ENCODE peak calls at places on chromosome 12, in four cellular contexts. U, P, G and W are unnamed samples. For H3K4me1, the result is how much of the 10 kb centered on the place peaks cover.

GRCh38 chr12:15830538-15830937 is 41.4 kb upstream of the EPS8 start:
- DNase-seq in U (no peak), P (no peak), G (no peak), W (no peak)

GRCh38 chr12:19031032-19031431 is 98.5 kb upstream of the PLEKHA5 start:
- DNase-seq in U (no peak), P (peak), G (no peak), W (peak)

GRCh38 chr12:118439068-118439467 is 62.7 kb downstream of the SUDS3 start:
- DNase-seq in U (no peak), P (no peak), G (no peak), W (no peak)

GRCh38 chr12:3262466-3262865 is 185.3 kb downstream of the TSPAN9 start:
- DNase-seq in U (no peak), P (no peak), G (no peak), W (no peak)

GRCh38 chr12:76680940-76681339 is 83.0 kb upstream of the ZDHHC17 start:
- DNase-seq in U (no peak), P (no peak), G (no peak), W (peak)

GRCh38 chr12:55728185-55728931 is 451 bp downstream of the CD63 start:
- DNase-seq in U (no peak), P (peak), G (no peak), W (peak)

GRCh38 chr12:48815281-48816110 is 2.8 kb upstream of the CACNB3 start:
- DNase-seq in U (peak), P (peak), G (no peak), W (peak)

GRCh38 chr12:3680919-3681594 is 71.9 kb downstream of the CRACR2A start:
- DNase-seq in U (no peak), P (no peak), G (no peak), W (no peak)

GRCh38 chr12:53214221-53214620 is 7.2 kb upstream of the ITGB7 start:
- DNase-seq in U (no peak), P (no peak), G (no peak), W (no peak)

GRCh38 chr12:28708918-28709371 is 440.1 kb upstream of the FAR2 start:
- DNase-seq in U (no peak), P (no peak), G (no peak), W (peak)

GRCh38 chr12:122944588-122944987 is 21.7 kb downstream of the ABCB9 start:
- DNase-seq in U (no peak), P (no peak), G (no peak), W (peak)

GRCh38 chr12:90940872-90941499 is 14.0 kb downstream of the CCER1 start:
- DNase-seq in U (no peak), P (peak), G (no peak), W (peak)

GRCh38 chr12:65741662-65742480 is 82.4 kb upstream of the HMGA2 start:
- DNase-seq in U (no peak), P (peak), G (no peak), W (peak)

GRCh38 chr12:81077686-81078441 is at the start of gene ACSS3:
- DNase-seq in U (no peak), P (no peak), G (no peak), W (peak)

GRCh38 chr12:45660330-45660729 is 69.2 kb upstream of the ARID2 start:
- DNase-seq in U (no peak), P (no peak), G (no peak), W (peak)

DNA sequence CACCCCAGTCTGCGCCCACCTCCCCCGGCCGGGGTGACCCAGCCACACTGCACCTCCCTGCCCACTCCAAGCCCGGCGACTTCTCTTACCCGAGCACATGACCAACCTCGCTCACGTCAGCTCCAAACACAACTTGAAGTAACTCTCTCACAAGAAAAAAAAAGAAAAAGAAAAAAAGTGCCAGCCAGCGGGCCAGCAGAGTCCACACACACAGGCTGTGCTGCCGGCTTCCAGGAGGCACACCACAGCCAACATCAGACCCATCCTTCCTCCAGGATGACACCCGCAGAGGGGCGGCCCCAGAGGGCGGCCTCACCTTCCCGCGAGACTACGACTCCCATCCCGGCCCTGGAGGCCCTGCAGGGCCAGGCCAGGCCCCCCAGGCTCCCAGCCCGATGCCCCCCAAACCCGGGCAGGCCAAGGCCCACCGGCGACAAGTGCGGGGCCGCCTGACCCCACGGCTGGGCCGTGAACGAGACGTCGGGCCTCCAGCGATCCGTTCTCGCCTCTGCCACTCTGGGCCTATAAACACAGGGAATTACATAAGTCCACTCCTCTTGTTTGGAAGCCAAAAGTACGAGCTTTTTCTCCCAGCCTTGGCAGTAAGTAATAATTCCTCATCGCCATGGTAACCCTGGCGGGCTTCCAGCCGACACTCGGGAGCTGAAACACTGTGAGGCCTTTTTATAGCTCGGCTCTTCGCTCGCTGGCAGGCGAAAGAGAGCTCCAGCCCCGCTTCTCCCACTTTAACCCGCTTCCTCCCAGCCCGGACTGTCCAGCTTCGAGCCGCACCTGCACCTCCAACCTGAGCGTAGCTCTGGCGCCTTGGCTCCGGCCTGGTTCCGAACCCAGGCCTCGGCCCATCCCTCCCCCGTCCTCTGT is 49.1 kb downstream of the NCOR2 start:
- DNase-seq in U (no peak), P (peak), G (no peak), W (peak)
- H3K4me1 ChIP-seq in U (under half), P (half or more), G (under half), W (half or more)

GRCh38 chr12:12807970-12808702 is 5.0 kb upstream of the DDX47 start:
- DNase-seq in U (peak), P (no peak), G (peak), W (peak)
- H3K4me1 ChIP-seq in U (under half), P (half or more), G (under half), W (under half)

GRCh38 chr12:93783827-93784226 is 106.7 kb downstream of the CRADD start:
- DNase-seq in U (peak), P (no peak), G (no peak), W (peak)
- H3K4me1 ChIP-seq in U (under half), P (under half), G (under half), W (under half)

GRCh38 chr12:119672194-119672593 is 4.3 kb downstream of the PRKAB1 start:
- DNase-seq in U (no peak), P (no peak), G (no peak), W (no peak)

GRCh38 chr12:119676022-119676421 is 8.1 kb downstream of the PRKAB1 start:
- DNase-seq in U (no peak), P (no peak), G (no peak), W (no peak)

GRCh38 chr12:119671070-119671469 is 3.1 kb downstream of the PRKAB1 start:
- DNase-seq in U (no peak), P (no peak), G (no peak), W (no peak)

GRCh38 chr12:119674560-119674959 is 6.6 kb downstream of the PRKAB1 start:
- DNase-seq in U (no peak), P (no peak), G (no peak), W (no peak)

DNA sequence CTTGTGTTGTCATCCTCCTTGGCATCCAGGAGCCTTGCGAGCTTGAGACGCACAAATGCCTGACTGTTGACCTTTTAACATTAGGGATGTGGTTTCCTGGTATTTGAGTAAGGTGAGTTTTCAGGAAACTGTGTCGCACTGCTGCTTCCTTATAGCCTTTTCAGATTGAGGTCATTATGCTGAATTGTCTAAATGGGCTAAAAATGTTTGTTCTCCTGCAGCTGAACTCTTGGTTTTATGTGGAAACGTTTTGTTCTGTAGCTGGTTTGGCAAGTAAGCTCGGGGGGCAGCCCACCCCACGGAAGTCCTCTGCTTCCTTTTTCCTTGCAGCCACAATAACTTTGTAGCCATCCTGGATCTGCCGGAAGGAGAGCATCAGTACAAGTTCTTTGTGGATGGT is 5.7 kb downstream of the PRKAB1 start:
- DNase-seq in U (no peak), P (no peak), G (no peak), W (no peak)
- H3K4me1 ChIP-seq in U (under half), P (under half), G (under half), W (under half)

GRCh38 chr12:92138144-92138543 is 7.5 kb downstream of the BTG1 start:
- DNase-seq in U (no peak), P (no peak), G (no peak), W (peak)
- H3K4me1 ChIP-seq in U (under half), P (half or more), G (under half), W (under half)

DNA sequence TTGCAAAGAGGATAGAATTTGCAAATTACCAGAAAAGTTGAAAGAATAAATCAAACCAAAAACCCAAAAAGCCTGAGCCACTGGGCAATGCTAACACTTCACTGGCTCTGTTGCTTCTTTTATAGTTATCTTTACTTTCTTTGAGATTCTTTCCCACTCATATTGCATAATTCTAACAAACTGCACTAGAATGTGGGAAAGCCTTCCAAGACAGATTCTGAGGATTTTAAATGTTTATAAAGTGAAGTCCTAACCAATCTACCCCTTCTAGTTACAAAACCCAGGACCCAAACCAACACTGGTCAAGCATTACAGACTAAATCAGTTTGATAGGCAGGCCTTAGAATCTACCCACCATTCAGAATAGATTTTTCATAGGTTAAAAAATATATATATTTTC is 150.9 kb downstream of the MED13L start:
- DNase-seq in U (no peak), P (no peak), G (no peak), W (peak)
- H3K4me1 ChIP-seq in U (under half), P (half or more), G (under half), W (under half)

DNA sequence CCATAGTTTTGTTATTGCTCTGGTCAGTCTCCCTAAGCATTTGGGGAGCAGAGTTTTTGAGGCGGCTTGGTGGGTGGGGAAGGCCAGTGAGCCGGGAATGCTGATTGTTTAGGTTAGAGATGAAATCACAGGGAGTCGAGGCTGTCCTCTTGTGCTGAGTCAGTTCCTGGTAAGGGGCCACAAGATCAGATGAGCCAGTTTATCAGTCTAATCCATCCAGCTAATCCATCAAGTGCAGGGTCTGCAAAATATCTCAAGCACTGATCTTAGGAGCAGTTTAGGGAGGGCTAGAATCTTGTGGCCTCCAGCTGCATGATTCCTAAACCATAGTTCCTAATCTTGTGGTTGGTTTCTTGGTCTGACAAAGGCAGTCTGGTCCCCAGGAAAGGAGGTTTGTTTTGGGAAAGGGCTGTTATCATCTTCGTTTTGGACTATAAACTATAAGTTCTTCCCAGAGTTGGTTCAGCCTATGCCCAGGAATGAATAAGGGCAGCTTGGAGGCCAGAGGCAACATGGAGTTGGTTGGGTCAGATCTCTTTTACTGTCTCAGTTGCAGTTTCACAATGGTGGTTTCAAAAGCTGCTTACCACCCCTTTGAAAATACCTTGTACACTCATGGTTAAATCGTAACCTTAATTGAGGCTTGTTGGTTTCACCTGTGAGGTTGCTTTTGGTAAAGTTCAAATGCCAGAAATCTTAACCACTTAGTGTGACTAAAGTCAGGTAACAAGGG is 33.6 kb upstream of the HIGD1C start:
- DNase-seq in U (no peak), P (no peak), G (no peak), W (peak)
- H3K4me1 ChIP-seq in U (under half), P (under half), G (under half), W (under half)

DNA sequence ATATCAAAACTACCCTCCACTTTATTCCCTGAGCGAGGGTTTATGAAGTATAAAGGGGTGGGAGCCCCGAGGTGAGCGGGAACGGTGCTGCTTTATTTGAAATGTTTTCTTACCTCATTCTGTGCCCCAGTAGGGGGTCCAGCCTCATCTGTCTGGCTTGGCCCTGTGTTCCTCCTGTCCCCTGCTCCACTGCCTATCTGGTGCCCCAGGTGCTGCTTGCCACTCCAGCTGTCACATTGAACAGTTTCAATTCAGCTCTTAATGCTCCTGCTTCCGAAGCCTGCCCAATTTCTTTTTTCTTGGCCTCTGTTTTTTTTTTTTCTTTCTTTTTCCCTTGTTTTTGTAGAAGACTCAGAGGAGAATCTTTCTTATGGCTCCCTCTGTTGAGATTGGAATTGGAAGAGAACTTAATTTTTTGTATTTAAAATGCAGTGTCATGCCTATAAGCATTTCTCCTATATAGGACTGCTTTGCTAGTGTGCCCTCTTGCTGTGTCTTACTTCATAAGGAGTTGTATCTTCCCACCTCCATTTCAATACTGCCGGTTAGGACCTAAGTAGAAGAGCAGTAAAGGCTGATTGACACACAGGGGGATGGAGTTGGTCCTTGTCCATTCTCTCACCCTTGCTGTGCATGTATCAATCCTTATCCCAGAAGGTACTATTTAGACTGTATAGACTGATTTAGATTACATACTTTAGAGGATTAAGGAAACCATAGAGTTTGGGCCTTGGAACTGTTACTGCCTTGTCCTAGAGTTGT is 2.3 kb downstream of the ATXN7L3B start:
- DNase-seq in U (no peak), P (no peak), G (no peak), W (peak)
- H3K4me1 ChIP-seq in U (under half), P (under half), G (under half), W (under half)

GRCh38 chr12:67918441-67918840 is 70.8 kb upstream of the IFNG-AS1 start:
- DNase-seq in U (no peak), P (no peak), G (no peak), W (no peak)
- H3K4me1 ChIP-seq in U (under half), P (under half), G (under half), W (under half)